ENCODE peak calls at places on chromosomes 5 and 9, in seven cellular contexts. A is astrocyte of the spinal cord, Y is AG04449, T is cardiac muscle cell, G is AG04450, V is IMR-90, Q is pancreas. Z is an unnamed sample.

GRCh38 chr5:168165221-168165965 is 126.1 kb upstream of the WWC1 start:
- DNase-seq in A (peak; percentile 37), Y (no peak), T (no peak), G (no peak), V (no peak), Q (no peak), Z (no peak)

GRCh38 chr5:149024477-149024876 is 38.4 kb downstream of the SH3TC2 start:
- DNase-seq in A (peak; percentile 27), Y (no peak), T (no peak), G (no peak), V (peak; percentile 77), Q (no peak), Z (peak; percentile 79)

GRCh38 chr5:158701406-158702177 is 398.1 kb downstream of the EBF1 start:
- DNase-seq in A (peak; percentile 17), Y (peak; percentile 47), T (no peak), G (no peak), V (no peak), Q (no peak), Z (peak; percentile 77)

GRCh38 chr9:92711146-92711545 is 41.2 kb upstream of the IPPK start:
- DNase-seq in A (peak; percentile 8), Y (no peak), T (no peak), G (no peak), V (no peak), Q (no peak), Z (no peak)

GRCh38 chr5:171424726-171425125 is 5.3 kb downstream of the FGF18 start:
- DNase-seq in A (no peak), Y (no peak), T (no peak), G (no peak), V (no peak), Q (peak; percentile 24), Z (no peak)

GRCh38 chr5:113433862-113434612 is 752 bp downstream of the TSSK1B start:
- DNase-seq in A (no peak), Y (no peak), T (no peak), G (no peak), V (no peak), Q (no peak), Z (no peak)

GRCh38 chr9:16241231-16241630 is 629.2 kb downstream of the BNC2 start:
- DNase-seq in A (peak; percentile 47), Y (no peak), T (no peak), G (peak; percentile 32), V (peak; percentile 84), Q (no peak), Z (peak; percentile 89)

GRCh38 chr5:142014911-142015584 is 2.2 kb upstream of the GNPDA1 start:
- DNase-seq in A (peak; percentile 80), Y (no peak), T (peak; percentile 58), G (no peak), V (peak; percentile 62), Q (no peak), Z (peak; percentile 69)

GRCh38 chr5:36744041-36744677 is 132.4 kb upstream of the NIPBL start:
- DNase-seq in A (peak; percentile 13), Y (no peak), T (peak; percentile 5), G (no peak), V (no peak), Q (no peak), Z (peak; percentile 1)

GRCh38 chr5:55232194-55232984 is 1.0 kb downstream of the CCNO start:
- DNase-seq in A (no peak), Y (no peak), T (peak; percentile 43), G (no peak), V (no peak), Q (peak; percentile 83), Z (peak; percentile 10)

DNA sequence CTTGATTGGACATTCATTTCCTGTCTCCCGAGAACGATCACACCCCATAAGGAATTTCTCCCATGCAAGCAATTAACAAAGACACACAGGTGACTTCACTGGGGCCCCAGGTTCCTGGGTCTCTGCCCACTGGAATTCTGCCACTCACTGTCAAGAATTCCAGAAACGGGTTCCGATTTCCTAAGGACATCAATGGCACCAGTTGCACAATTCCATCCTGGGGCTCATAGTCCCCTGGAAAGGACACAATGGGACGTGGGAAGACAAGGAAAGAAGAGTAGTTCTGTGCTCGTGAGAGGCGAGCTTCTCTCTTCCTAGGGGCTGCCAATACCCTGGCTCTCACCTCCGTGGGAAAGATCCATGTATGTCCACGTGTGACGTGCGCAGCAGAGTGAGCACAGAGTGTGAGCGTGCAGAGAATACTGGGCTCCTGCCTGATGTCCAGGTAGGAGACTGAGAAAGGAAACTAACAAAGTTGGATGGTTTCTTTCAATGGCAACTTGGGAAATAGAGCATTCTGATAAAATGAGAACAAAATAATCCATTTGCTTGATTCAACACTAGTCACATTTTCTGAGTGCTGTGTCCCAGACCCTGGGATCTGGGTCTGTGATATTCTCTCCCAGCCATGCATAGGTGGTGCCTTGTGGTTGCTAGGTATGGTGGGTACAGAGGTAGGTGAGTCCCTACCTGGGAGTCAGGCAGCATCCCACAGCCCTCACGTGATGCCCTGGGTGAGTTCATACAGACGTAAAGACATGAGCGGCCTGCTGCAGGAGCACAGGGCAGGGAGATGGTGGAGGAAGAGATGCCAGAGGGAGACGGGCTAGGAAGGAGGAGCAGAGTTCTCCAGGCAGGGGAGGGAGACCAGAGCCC is 159.8 kb downstream of the COL23A1 start:
- DNase-seq in A (no peak), Y (no peak), T (no peak), G (no peak), V (no peak), Q (peak; percentile 48), Z (no peak)
- TF ChIP-seq CTCF in A (no peak), Y (no peak), T (no peak), G (no peak), V (no peak), Q (no peak), Z (no peak)

DNA sequence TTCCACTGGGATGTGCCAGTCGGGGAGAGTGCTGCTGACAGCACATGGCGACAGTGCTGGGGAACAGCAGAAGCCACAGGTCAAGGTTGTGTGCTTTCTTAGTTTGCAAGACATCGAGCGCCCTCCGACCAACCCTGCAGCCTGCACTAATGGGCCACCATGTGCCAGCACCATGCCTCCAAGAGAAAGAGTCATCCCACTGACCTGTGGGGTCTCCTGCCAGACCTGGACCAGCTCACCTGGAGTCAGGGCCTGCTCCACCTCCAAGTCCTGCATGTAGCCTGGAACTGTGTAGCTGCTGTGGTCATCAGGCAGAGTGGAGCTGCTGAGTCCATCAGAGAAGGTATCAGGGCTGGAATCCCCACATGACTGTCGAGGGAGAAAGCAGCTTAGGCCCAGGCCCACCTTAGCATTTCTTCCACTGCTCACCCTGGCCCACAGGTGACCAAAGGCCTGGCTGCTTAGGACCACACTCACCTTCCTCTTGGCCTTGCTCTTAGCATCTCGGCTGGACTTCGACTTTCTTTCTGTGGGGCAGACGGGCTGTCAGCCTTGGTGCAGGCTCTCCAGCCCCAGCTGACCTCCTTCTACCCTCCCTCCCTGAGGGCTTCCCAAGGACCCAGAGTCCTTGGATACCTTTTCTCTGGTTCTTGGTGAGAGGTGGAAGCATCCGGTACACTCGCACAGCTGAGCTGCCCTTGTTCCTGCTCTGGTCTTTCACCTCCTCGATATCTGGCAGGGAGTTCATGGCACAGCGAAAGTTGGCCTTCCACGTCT is 4.1 kb downstream of the IRF1 start:
- DNase-seq in A (no peak), Y (no peak), T (no peak), G (no peak), V (no peak), Q (no peak), Z (no peak)
- H3K4me3 ChIP-seq in A (no peak overlapping the region), Y (no peak overlapping the region), T (no peak overlapping the region), G (no peak overlapping the region), V (no peak overlapping the region), Q (no peak overlapping the region), Z (no peak overlapping the region)

GRCh38 chr9:696332-697090 is 145.0 kb upstream of the DMRT1 start:
- DNase-seq in A (peak; percentile 70), Y (no peak), T (no peak), G (no peak), V (peak; percentile 76), Q (no peak), Z (peak; percentile 65)
- TF ChIP-seq CTCF in A (peak; percentile 31), Y (peak; percentile 50), T (peak; percentile 28), G (peak; percentile 47), V (peak; percentile 35), Q (no peak), Z (peak; percentile 28)

DNA sequence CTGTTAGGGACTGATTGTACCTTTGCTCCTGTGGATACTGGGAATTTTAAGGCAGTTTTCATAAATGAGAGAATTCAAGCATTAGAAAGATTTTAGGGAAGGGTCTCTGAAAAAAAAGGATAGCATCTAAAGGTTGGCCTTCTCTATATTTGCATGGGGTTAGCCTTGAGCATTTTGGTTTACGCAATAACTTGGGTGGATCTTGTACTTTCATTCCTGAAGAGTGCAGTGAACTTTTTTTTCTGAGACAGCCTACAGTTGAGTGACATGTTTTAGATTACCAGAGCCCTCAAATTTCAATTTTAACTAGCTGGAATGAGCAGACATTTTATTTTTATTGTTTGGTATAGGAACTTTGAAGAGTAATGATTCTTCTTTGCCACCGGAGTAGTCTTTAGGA is 91.6 kb upstream of the NR3C1 start:
- DNase-seq in A (no peak), Y (no peak), T (no peak), G (no peak), V (peak; percentile 37), Q (no peak), Z (peak; percentile 66)
- H3K4me3 ChIP-seq in A (no peak overlapping the region), Y (no peak overlapping the region), T (no peak overlapping the region), G (no peak overlapping the region), V (no peak overlapping the region), Q (no peak overlapping the region), Z (no peak overlapping the region)

DNA sequence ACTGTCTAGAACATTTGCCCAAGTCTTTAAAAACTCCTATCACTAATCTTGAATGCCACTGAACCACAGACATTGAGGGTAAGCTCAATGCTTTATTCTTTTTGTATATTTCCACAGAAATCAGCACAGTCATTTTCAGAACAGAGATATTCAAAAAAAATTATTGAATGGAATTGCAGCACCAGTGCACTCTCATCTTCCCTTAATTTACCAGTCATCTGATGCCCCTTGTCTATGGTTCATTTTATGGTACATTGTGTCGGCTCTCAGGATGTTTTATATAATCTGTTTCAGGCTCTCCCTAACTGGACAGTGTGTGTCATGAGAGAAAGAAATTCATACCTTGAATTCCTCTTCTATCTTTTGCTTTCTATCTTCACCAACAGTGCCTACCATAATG is 158.4 kb upstream of the NR4A3 start:
- DNase-seq in A (no peak), Y (no peak), T (no peak), G (no peak), V (no peak), Q (no peak), Z (no peak)
- TF ChIP-seq CTCF in A (no peak), Y (no peak), T (no peak), G (no peak), V (no peak), Q (no peak), Z (no peak)